ENCODE peak calls at places on chromosomes 12 and 14, in six cellular contexts. K, H, C, M, O and G are unnamed samples.
A peak's percentile ranks its signal among the peaks of the same experiment; 100 is the strongest.

GRCh38 chr14:51006781-51007211 is 62.5 kb upstream of the PYGL start:
- DNase-seq in M (no peak), H (no peak), O (no peak), C (no peak), K (no peak), G (peak; percentile 78)

GRCh38 chr12:31558521-31558920 is 32.4 kb downstream of the DENND5B start:
- DNase-seq in H (no peak), M (no peak), O (no peak), C (no peak), K (no peak), G (no peak)

GRCh38 chr14:74627071-74627470 is 15.0 kb upstream of the LTBP2 start:
- DNase-seq in K (no peak), O (no peak), H (no peak), C (no peak), M (no peak), G (no peak)

GRCh38 chr14:92794547-92794941 is 439 bp downstream of the GOLGA5 start:
- DNase-seq in K (peak; percentile 4), O (no peak), C (no peak), H (no peak), M (no peak), G (no peak)

GRCh38 chr12:16946691-16947090 is 340.7 kb upstream of the LMO3 start:
- DNase-seq in M (no peak), C (no peak), O (no peak), H (no peak), K (no peak), G (no peak)

GRCh38 chr14:61437383-61437782 is 116.0 kb downstream of the PRKCH start:
- DNase-seq in C (no peak), H (no peak), K (no peak), M (no peak), O (no peak), G (no peak)

GRCh38 chr14:100142073-100143040 is 17.1 kb downstream of the DEGS2 start:
- DNase-seq in K (no peak), O (no peak), H (no peak), C (no peak), M (no peak), G (no peak)

GRCh38 chr14:90785876-90786450 is 30.3 kb downstream of the TTC7B start:
- DNase-seq in M (no peak), K (no peak), H (peak; percentile 41), O (no peak), C (no peak), G (no peak)

GRCh38 chr12:104859144-104859543 is 98.9 kb downstream of the SLC41A2 start:
- DNase-seq in O (no peak), C (no peak), K (no peak), H (no peak), M (no peak), G (no peak)

GRCh38 chr12:54984602-54985376 is at the start of gene TESPA1:
- DNase-seq in C (no peak), H (no peak), O (no peak), K (peak; percentile 85), M (peak; percentile 93), G (no peak)

GRCh38 chr14:96635850-96636249 is 133.7 kb downstream of the PAPOLA start:
- DNase-seq in H (no peak), C (no peak), O (no peak), M (no peak), K (peak; percentile 1), G (no peak)

GRCh38 chr12:61213646-61214045 is 1046.6 kb upstream of the USP15 start:
- DNase-seq in K (no peak), O (no peak), C (no peak), M (no peak), H (no peak), G (no peak)

GRCh38 chr14:38254565-38255407 is 1.1 kb downstream of the CLEC14A start:
- DNase-seq in K (no peak), H (no peak), M (no peak), C (no peak), O (no peak), G (no peak)

GRCh38 chr14:91225025-91225424 is 19.5 kb downstream of the GPR68 start:
- DNase-seq in C (no peak), O (peak; percentile 6), M (no peak), K (no peak), H (no peak), G (no peak)

GRCh38 chr14:73612339-73613045 is at the start of gene ACOT6:
- DNase-seq in K (peak; percentile 70), H (peak; percentile 85), C (peak; percentile 37), O (peak; percentile 54), M (peak; percentile 29), G (peak; percentile 70)

GRCh38 chr12:126163984-126164383 is 1098.7 kb downstream of the AACS start:
- DNase-seq in H (no peak), C (no peak), K (no peak), M (no peak), O (no peak), G (no peak)

GRCh38 chr12:65495233-65495632 is 216.8 kb downstream of the MSRB3 start:
- DNase-seq in O (no peak), K (no peak), M (no peak), H (no peak), C (no peak), G (no peak)

GRCh38 chr14:67527756-67528155 is 5.3 kb upstream of the PLEKHH1 start:
- DNase-seq in O (no peak), M (no peak), C (no peak), K (no peak), H (no peak), G (no peak)

GRCh38 chr12:122309564-122310121 is 43.3 kb upstream of the VPS33A start:
- DNase-seq in H (no peak), C (no peak), O (no peak), K (no peak), M (no peak), G (no peak)

GRCh38 chr12:92702754-92703679 is at the start of gene PLEKHG7:
- DNase-seq in H (no peak), K (peak; percentile 76), M (peak; percentile 88), O (no peak), C (no peak), G (no peak)

GRCh38 chr12:89073027-89073398 is 279.3 kb downstream of the DUSP6 start:
- DNase-seq in H (no peak), C (peak; percentile 62), M (no peak), K (no peak), O (peak; percentile 30), G (no peak)

GRCh38 chr12:116002890-116003536 is 274.5 kb downstream of the MED13L start:
- DNase-seq in C (no peak), M (no peak), H (no peak), O (no peak), K (no peak), G (no peak)

GRCh38 chr12:24797901-24798300 is 151.0 kb downstream of the BCAT1 start:
- DNase-seq in O (no peak), K (no peak), H (no peak), C (no peak), M (no peak), G (no peak)

GRCh38 chr12:30965613-30965985 is 39.1 kb downstream of the TSPAN11 start:
- DNase-seq in H (no peak), M (no peak), O (no peak), C (no peak), K (no peak), G (no peak)

GRCh38 chr14:90416649-90417237 is 19.9 kb downstream of the CALM1 start:
- DNase-seq in O (no peak), C (no peak), H (no peak), K (no peak), M (no peak), G (no peak)

GRCh38 chr14:41830679-41831078 is 224.0 kb downstream of the LRFN5 start:
- DNase-seq in C (no peak), K (no peak), M (no peak), H (no peak), O (peak; percentile 64), G (no peak)

GRCh38 chr12:124727244-124727673 is 136.4 kb downstream of the SCARB1 start:
- DNase-seq in M (peak; percentile 7), H (peak; percentile 92), K (peak; percentile 17), O (no peak), C (no peak), G (peak; percentile 61)

GRCh38 chr12:46214668-46215429 is 54.0 kb downstream of the SLC38A1 start:
- DNase-seq in C (no peak), O (no peak), M (peak; percentile 94), K (no peak), H (no peak), G (no peak)

GRCh38 chr12:42213023-42213422 is 25.0 kb downstream of the YAF2 start:
- DNase-seq in O (peak; percentile 72), C (no peak), H (no peak), M (no peak), K (no peak), G (no peak)

GRCh38 chr14:23392613-23393012 is 15.5 kb downstream of the MYH6 start:
- DNase-seq in C (no peak), O (no peak), K (no peak), H (no peak), M (no peak), G (no peak)

GRCh38 chr12:49909826-49910225 is 6.1 kb upstream of the FAIM2 start:
- DNase-seq in M (no peak), O (no peak), K (no peak), C (no peak), H (no peak), G (no peak)

GRCh38 chr12:52230364-52231281 is 2.4 kb upstream of the KRT7 start:
- DNase-seq in O (peak; percentile 14), K (no peak), C (no peak), H (no peak), M (no peak), G (no peak)

GRCh38 chr12:132174015-132174660 is 29.9 kb downstream of the NOC4L start:
- DNase-seq in K (no peak), M (no peak), H (no peak), C (no peak), O (no peak), G (no peak)

GRCh38 chr14:61090432-61091216 is 109.6 kb downstream of the SLC38A6 start:
- DNase-seq in K (no peak), M (no peak), O (no peak), H (no peak), C (no peak), G (no peak)

GRCh38 chr12:92927055-92927435 is 2.0 kb downstream of the EEA1 start:
- DNase-seq in O (peak; percentile 21), M (peak; percentile 28), K (no peak), C (no peak), H (no peak), G (peak; percentile 13)

GRCh38 chr14:51368721-51369163 is 128.7 kb downstream of the TMX1 start:
- DNase-seq in H (no peak), C (no peak), M (no peak), K (no peak), O (no peak), G (no peak)

GRCh38 chr14:100031506-100032281 is 33.5 kb upstream of the EVL start:
- DNase-seq in H (no peak), O (no peak), C (no peak), K (no peak), M (no peak), G (no peak)

GRCh38 chr12:84891106-84891838 is 21.3 kb downstream of the SLC6A15 start:
- DNase-seq in C (no peak), K (no peak), H (no peak), M (no peak), O (no peak), G (no peak)

GRCh38 chr14:103057028-103057371 is 349 bp downstream of the CDC42BPB start:
- DNase-seq in H (no peak), K (peak; percentile 21), M (no peak), O (no peak), C (no peak), G (no peak)